ENCODE peak calls at places on chromosomes 5 and 9, in ten cellular contexts. V is K562, Q is HCT116, S is transverse colon, W is suprapubic skin, I is GM23338, F is HepG2, G is stomach, L is H1, Z is sigmoid colon. H is an unnamed sample. For H3K4me1, the result is how much of the 10 kb centered on the place peaks cover.

GRCh38 chr9:131810351-131811170 is 70.7 kb upstream of the RAPGEF1 start:
- DNase-seq in V (no peak), Q (no peak), S (no peak), W (no peak), I (no peak), F (no peak), G (no peak), L (no peak), Z (no peak), H (no peak)

GRCh38 chr5:55599148-55600050 is 64.6 kb upstream of the PLPP1 start:
- DNase-seq in V (no peak), Q (no peak), S (no peak), W (no peak), I (no peak), F (no peak), G (no peak), L (no peak), Z (no peak), H (no peak)

GRCh38 chr5:10689391-10690081 is 71.5 kb downstream of the DAP start:
- DNase-seq in V (peak), Q (no peak), S (no peak), W (peak), I (peak), F (no peak), G (no peak), L (no peak), Z (no peak), H (no peak)

GRCh38 chr5:132406144-132406783 is 36.8 kb downstream of the SLC22A5 start:
- DNase-seq in V (no peak), Q (no peak), S (no peak), W (no peak), I (no peak), F (no peak), G (no peak), L (no peak), Z (no peak), H (no peak)

GRCh38 chr5:168114444-168115017 is 176.9 kb upstream of the WWC1 start:
- DNase-seq in V (peak), Q (peak), S (peak), W (no peak), I (peak), F (peak), G (peak), L (peak), Z (no peak), H (no peak)

GRCh38 chr9:35333551-35333950 is 156.4 kb upstream of the RUSC2 start:
- DNase-seq in V (no peak), Q (no peak), S (no peak), W (no peak), I (no peak), F (no peak), G (no peak), L (no peak), Z (no peak), H (no peak)

GRCh38 chr9:77277719-77278118 is 100.4 kb downstream of the VPS13A start:
- DNase-seq in V (no peak), Q (no peak), S (no peak), W (no peak), I (no peak), F (no peak), G (no peak), L (no peak), Z (no peak), H (no peak)

GRCh38 chr5:81247441-81247972 is 14.4 kb downstream of the CKMT2 start:
- DNase-seq in V (no peak), Q (peak), S (no peak), W (no peak), I (no peak), F (no peak), G (no peak), L (no peak), Z (no peak), H (no peak)

GRCh38 chr5:11467588-11467987 is 436.7 kb downstream of the CTNND2 start:
- DNase-seq in V (no peak), Q (no peak), S (no peak), W (no peak), I (no peak), F (no peak), G (no peak), L (no peak), Z (no peak), H (no peak)

GRCh38 chr5:78781611-78782356 is 133.2 kb upstream of the LHFPL2 start:
- DNase-seq in V (no peak), Q (no peak), S (no peak), W (no peak), I (no peak), F (no peak), G (no peak), L (no peak), Z (no peak), H (no peak)

GRCh38 chr5:103474671-103475070 is 87.9 kb downstream of the NUDT12 start:
- DNase-seq in V (no peak), Q (no peak), S (no peak), W (no peak), I (no peak), F (no peak), G (no peak), L (no peak), Z (no peak), H (no peak)

GRCh38 chr5:143405747-143406098 is 2.2 kb upstream of the NR3C1 start:
- DNase-seq in V (no peak), Q (no peak), S (no peak), W (no peak), I (no peak), F (no peak), G (no peak), L (no peak), Z (no peak), H (no peak)

GRCh38 chr5:172527559-172527958 is 73.2 kb upstream of the SH3PXD2B start:
- DNase-seq in V (no peak), Q (no peak), S (no peak), W (no peak), I (no peak), F (no peak), G (no peak), L (no peak), Z (no peak), H (peak)

GRCh38 chr9:106801816-106802215 is 61.1 kb upstream of the ZNF462 start:
- DNase-seq in V (no peak), Q (no peak), S (no peak), W (no peak), I (no peak), F (no peak), G (no peak), L (no peak), Z (no peak), H (no peak)

GRCh38 chr9:27333241-27334052 is 36.5 kb upstream of the EQTN start:
- DNase-seq in V (peak), Q (peak), S (peak), W (no peak), I (peak), F (peak), G (peak), L (peak), Z (peak), H (no peak)

GRCh38 chr9:136711751-136712689 is at the start of gene DIPK1B:
- DNase-seq in V (peak), Q (no peak), S (no peak), W (no peak), I (peak), F (no peak), G (no peak), L (no peak), Z (no peak), H (peak)

GRCh38 chr9:36486933-36487481 is 85.7 kb upstream of the MELK start:
- DNase-seq in V (peak), Q (no peak), S (peak), W (peak), I (peak), F (peak), G (peak), L (no peak), Z (peak), H (peak)

GRCh38 chr5:137621861-137622823 is 113.7 kb downstream of the KLHL3 start:
- DNase-seq in V (no peak), Q (no peak), S (no peak), W (no peak), I (no peak), F (no peak), G (no peak), L (no peak), Z (peak), H (no peak)

GRCh38 chr5:33260098-33260497 is 180.7 kb upstream of the TARS1 start:
- DNase-seq in V (no peak), Q (no peak), S (no peak), W (no peak), I (no peak), F (no peak), G (no peak), L (no peak), Z (no peak), H (no peak)

GRCh38 chr9:136823136-136824046 is 15.6 kb downstream of the RABL6 start:
- DNase-seq in V (no peak), Q (no peak), S (no peak), W (no peak), I (no peak), F (no peak), G (no peak), L (no peak), Z (no peak), H (no peak)

GRCh38 chr9:131869312-131869711 is 129.4 kb upstream of the RAPGEF1 start:
- DNase-seq in V (no peak), Q (no peak), S (no peak), W (no peak), I (peak), F (no peak), G (no peak), L (no peak), Z (no peak), H (peak)

GRCh38 chr9:89536145-89536574 is 38.2 kb upstream of the SEMA4D start:
- DNase-seq in V (no peak), Q (no peak), S (no peak), W (no peak), I (no peak), F (no peak), G (no peak), L (no peak), Z (no peak), H (no peak)

GRCh38 chr9:72925126-72925810 is 27.6 kb downstream of the ALDH1A1 start:
- DNase-seq in V (no peak), Q (no peak), S (no peak), W (no peak), I (no peak), F (peak), G (no peak), L (no peak), Z (no peak), H (no peak)

GRCh38 chr9:128190013-128190412 is 1.4 kb downstream of the CIZ1 start:
- DNase-seq in V (no peak), Q (no peak), S (no peak), W (no peak), I (no peak), F (no peak), G (no peak), L (no peak), Z (no peak), H (no peak)

GRCh38 chr9:125260564-125260963 is 1.1 kb upstream of the GAPVD1 start:
- DNase-seq in V (no peak), Q (no peak), S (no peak), W (no peak), I (no peak), F (peak), G (no peak), L (no peak), Z (no peak), H (no peak)

GRCh38 chr5:36870399-36871040 is 6.0 kb upstream of the NIPBL start:
- DNase-seq in V (peak), Q (peak), S (no peak), W (no peak), I (peak), F (peak), G (no peak), L (no peak), Z (no peak), H (no peak)

GRCh38 chr5:157160001-157160400 is 6.1 kb downstream of the GARIN3 start:
- DNase-seq in V (no peak), Q (no peak), S (no peak), W (no peak), I (no peak), F (no peak), G (no peak), L (no peak), Z (no peak), H (no peak)

GRCh38 chr5:125411163-125412050 is 665.0 kb upstream of the ZNF608 start:
- DNase-seq in V (no peak), Q (no peak), S (peak), W (no peak), I (peak), F (no peak), G (peak), L (no peak), Z (peak), H (no peak)

GRCh38 chr9:137670391-137671195 is 51.8 kb downstream of the EHMT1 start:
- DNase-seq in V (peak), Q (no peak), S (peak), W (no peak), I (peak), F (peak), G (peak), L (no peak), Z (peak), H (peak)

GRCh38 chr5:5710471-5710870 is 288.0 kb downstream of the ICE1 start:
- DNase-seq in V (no peak), Q (no peak), S (no peak), W (no peak), I (no peak), F (no peak), G (no peak), L (no peak), Z (no peak), H (no peak)

GRCh38 chr5:133496631-133497030 is 115.7 kb downstream of the FSTL4 start:
- DNase-seq in V (no peak), Q (no peak), S (no peak), W (no peak), I (no peak), F (no peak), G (no peak), L (no peak), Z (no peak), H (no peak)

GRCh38 chr5:122311888-122312669 is at the start of gene SNCAIP:
- DNase-seq in V (peak), Q (no peak), S (peak), W (no peak), I (peak), F (no peak), G (peak), L (no peak), Z (peak), H (peak)

DNA sequence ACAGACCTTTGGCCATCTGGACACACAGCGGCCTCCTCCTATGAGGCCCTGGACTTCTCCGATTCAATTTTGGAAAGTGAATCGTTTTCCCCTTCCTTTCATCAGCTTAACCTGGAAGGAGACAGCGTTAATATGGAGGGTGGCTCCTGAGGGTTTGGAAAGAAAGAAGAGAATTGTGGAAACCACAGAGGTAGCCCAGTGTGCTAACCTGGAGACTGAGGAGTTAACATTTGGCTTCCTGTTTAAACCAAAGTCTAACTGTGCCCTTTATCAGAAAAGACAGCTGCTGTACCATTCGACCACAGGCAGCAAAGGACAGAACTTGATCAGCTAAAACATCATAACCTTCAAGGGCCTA is 670 bp downstream of the IDNK start:
- DNase-seq in V (no peak), Q (no peak), S (no peak), W (no peak), I (no peak), F (peak), G (no peak), L (no peak), Z (no peak), H (no peak)
- TF ChIP-seq POLR2AphosphoS5 in V (peak), Q (no peak), S (no peak), W (no peak), I (peak), F (peak), G (no peak), L (no peak), Z (no peak), H (no peak)

DNA sequence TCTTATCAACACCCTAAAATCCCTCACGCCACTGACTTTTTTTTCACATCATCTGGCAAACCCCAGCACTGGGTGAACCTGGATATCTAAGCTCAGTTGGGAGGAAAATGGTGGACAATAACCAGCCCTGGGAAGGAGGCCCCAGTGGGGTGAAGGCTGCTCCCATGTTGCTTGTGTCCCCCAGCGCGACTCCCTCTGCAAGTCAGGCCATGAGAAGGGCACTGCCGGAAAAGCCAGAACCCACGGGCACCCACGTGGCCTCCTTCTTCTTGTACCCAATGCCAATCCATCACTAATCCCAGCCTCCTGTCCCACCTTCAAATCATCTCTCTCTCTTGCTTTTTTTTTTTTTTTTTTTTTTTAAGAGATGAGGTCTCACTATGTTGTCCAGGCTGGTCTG is 11.4 kb downstream of the CORO2A start:
- DNase-seq in V (no peak), Q (no peak), S (no peak), W (no peak), I (no peak), F (no peak), G (no peak), L (no peak), Z (no peak), H (peak)
- H3K27ac ChIP-seq in V (peak), Q (no peak), S (no peak), W (no peak), I (no peak), F (peak), G (no peak), L (no peak), Z (no peak), H (no peak)

DNA sequence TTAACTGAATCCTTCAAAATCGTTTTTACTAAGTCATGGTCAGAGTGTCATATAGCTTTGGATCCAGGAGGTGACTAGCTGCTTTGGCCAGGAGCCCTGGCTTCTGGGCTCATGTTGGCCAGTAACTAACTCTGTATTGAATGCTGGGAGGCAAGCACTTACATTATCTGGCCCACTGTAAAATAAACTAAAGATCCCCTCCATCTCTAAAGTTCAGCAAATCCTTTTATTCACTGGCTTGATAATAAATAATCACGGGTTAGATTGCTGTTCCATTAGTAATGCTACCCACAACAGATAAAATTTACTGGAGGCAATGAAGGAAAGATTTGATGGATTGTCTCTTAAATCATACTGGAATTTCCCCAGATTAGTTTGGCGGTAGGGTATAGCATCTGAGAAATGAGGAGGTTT is 382.2 kb upstream of the TLE4 start:
- DNase-seq in V (no peak), Q (no peak), S (no peak), W (no peak), I (no peak), F (no peak), G (no peak), L (no peak), Z (no peak), H (no peak)
- H3K4me1 ChIP-seq in V (under half), Q (under half), S (under half), W (under half), I (under half), F (under half), G (under half), L (under half), Z (under half), H (under half)

DNA sequence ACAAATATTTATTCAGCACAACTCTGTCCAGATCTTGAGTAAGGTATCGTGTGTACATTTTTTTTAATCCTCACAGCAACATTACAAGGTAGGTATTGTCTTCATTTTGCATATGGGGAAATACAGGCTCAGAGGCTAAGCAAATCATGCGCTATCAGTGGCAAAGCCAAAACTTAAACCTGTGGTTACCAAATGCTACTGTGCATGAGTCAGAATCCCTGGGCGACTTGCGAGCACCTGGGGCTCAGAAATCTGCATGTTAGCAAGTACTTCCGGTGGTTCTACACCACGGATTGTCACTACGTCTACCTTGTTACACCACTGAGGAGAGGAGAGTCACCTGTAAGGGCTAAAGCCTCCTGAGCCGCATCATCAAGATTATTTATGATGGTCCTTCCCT is 21.3 kb downstream of the C5orf58 start:
- DNase-seq in V (no peak), Q (no peak), S (no peak), W (no peak), I (peak), F (no peak), G (no peak), L (no peak), Z (no peak), H (no peak)
- TF ChIP-seq POLR2AphosphoS5 in V (no peak), Q (no peak), S (no peak), W (no peak), I (no peak), F (no peak), G (peak), L (no peak), Z (no peak), H (peak)

GRCh38 chr5:68818870-68819269 is 274.9 kb upstream of the SLC30A5 start:
- DNase-seq in V (no peak), Q (no peak), S (no peak), W (no peak), I (no peak), F (no peak), G (no peak), L (no peak), Z (no peak), H (no peak)
- H3K27ac ChIP-seq in V (no peak), Q (no peak), S (no peak), W (no peak), I (peak), F (no peak), G (no peak), L (no peak), Z (no peak), H (no peak)

DNA sequence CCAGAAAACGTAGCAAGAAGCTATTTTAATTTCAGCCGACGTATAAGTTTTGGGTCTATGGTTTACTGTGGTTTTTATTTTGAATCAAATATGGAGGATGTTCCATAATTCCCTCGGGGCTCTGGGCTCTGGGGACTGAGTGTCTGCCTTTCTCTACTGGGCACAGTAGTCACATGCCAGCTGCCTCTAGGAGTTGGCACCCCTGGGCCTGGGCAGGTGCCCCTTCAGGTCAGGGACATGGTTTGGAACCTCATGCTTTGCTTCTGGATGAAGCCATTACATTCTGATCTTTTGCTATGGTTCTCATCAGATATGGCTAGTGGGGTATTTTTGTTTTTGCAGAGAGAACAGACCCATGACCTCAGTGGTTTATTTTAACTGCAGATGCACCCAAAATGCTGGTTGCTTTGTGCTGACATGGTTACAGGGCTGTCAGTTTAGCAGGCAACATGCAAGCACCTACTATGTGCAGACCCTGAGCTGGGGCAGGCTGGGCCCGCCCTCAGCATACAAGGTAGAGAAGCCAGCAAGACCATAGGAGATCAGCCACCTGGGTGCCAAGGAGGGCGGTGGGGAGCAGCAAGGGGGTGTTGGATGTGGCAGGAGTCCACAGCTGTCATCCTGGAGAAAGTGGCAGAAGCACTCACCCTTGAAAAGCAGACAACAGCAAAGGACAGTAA is 54.5 kb upstream of the PSD2 start:
- DNase-seq in V (no peak), Q (no peak), S (no peak), W (no peak), I (no peak), F (no peak), G (no peak), L (no peak), Z (no peak), H (no peak)
- H3K4me1 ChIP-seq in V (under half), Q (under half), S (under half), W (under half), I (under half), F (half or more), G (under half), L (under half), Z (under half), H (under half)